ENCODE peak calls at places on chromosomes 2 and 18, in ten cellular contexts. M is Right ventricle myocardium superior, U is germinal center, K is fibroblast of the aortic adventitia, L is NCI-H1105, W is NCI-H1436, T is GM20000, H is 8988T, P is mesothelial cell of epicardium, R is foreskin fibroblast. C is an unnamed sample.

GRCh38 chr18:26471027-26471426 is 77.3 kb downstream of the KCTD1 start:
- DNase-seq in M (no peak), U (no peak), K (no peak), L (no peak), W (no peak), T (no peak), H (no peak), P (no peak), R (no peak), C (no peak)

GRCh38 chr2:117938611-117939010 is 75.3 kb downstream of the CCDC93 start:
- DNase-seq in M (no peak), U (no peak), K (no peak), L (no peak), W (no peak), T (no peak), H (no peak), P (no peak), R (no peak), C (no peak)

GRCh38 chr2:77712601-77713000 is 190.4 kb upstream of the LRRTM4 start:
- DNase-seq in M (no peak), U (no peak), K (no peak), L (no peak), W (no peak), T (no peak), H (no peak), P (no peak), R (no peak), C (no peak)

GRCh38 chr2:84556190-84556589 is 39.9 kb downstream of the DNAH6 start:
- DNase-seq in M (no peak), U (no peak), K (no peak), L (no peak), W (no peak), T (no peak), H (no peak), P (no peak), R (no peak), C (no peak)

GRCh38 chr2:233999182-233999581 is 51.3 kb upstream of the SPP2 start:
- DNase-seq in M (no peak), U (no peak), K (no peak), L (no peak), W (no peak), T (no peak), H (no peak), P (no peak), R (no peak), C (no peak)

GRCh38 chr18:28175930-28176673 is 828 bp downstream of the CDH2 start:
- DNase-seq in M (peak), U (no peak), K (peak), L (peak), W (no peak), T (peak), H (peak), P (peak), R (no peak), C (peak)

GRCh38 chr2:79723830-79724229 is 211.0 kb downstream of the CTNNA2 start:
- DNase-seq in M (no peak), U (no peak), K (peak), L (no peak), W (no peak), T (no peak), H (no peak), P (no peak), R (peak), C (no peak)

GRCh38 chr2:219175928-219176817 is 552 bp downstream of the CNPPD1 start:
- DNase-seq in M (peak), U (peak), K (peak), L (peak), W (no peak), T (peak), H (peak), P (no peak), R (no peak), C (peak)

GRCh38 chr18:22930089-22930713 is 2.9 kb upstream of the RBBP8 start:
- DNase-seq in M (peak), U (peak), K (peak), L (peak), W (peak), T (peak), H (peak), P (peak), R (peak), C (peak)

GRCh38 chr18:35578481-35578880 is 3.1 kb upstream of the GALNT1 start:
- DNase-seq in M (no peak), U (no peak), K (peak), L (no peak), W (no peak), T (no peak), H (no peak), P (no peak), R (no peak), C (no peak)

GRCh38 chr2:99598435-99598834 is 108.6 kb upstream of the REV1 start:
- DNase-seq in M (no peak), U (no peak), K (no peak), L (no peak), W (no peak), T (no peak), H (no peak), P (no peak), R (no peak), C (no peak)

GRCh38 chr2:45759310-45759851 is 107.9 kb downstream of the PRKCE start:
- DNase-seq in M (no peak), U (no peak), K (peak), L (no peak), W (no peak), T (no peak), H (no peak), P (no peak), R (no peak), C (no peak)

GRCh38 chr2:196233033-196233807 is 61.8 kb upstream of the STK17B start:
- DNase-seq in M (peak), U (no peak), K (peak), L (no peak), W (no peak), T (no peak), H (no peak), P (no peak), R (peak), C (no peak)

GRCh38 chr2:158004131-158004530 is 97.5 kb upstream of the UPP2 start:
- DNase-seq in M (no peak), U (no peak), K (no peak), L (no peak), W (no peak), T (no peak), H (no peak), P (no peak), R (peak), C (no peak)

GRCh38 chr18:28411806-28412205 is 234.9 kb upstream of the CDH2 start:
- DNase-seq in M (peak), U (no peak), K (peak), L (no peak), W (no peak), T (no peak), H (no peak), P (no peak), R (peak), C (peak)

GRCh38 chr2:173232956-173233744 is 121.5 kb upstream of the CDCA7 start:
- DNase-seq in M (no peak), U (no peak), K (peak), L (no peak), W (no peak), T (no peak), H (no peak), P (no peak), R (peak), C (no peak)

GRCh38 chr2:162217596-162217995 is 25.6 kb downstream of the FAP start:
- DNase-seq in M (no peak), U (no peak), K (peak), L (no peak), W (no peak), T (no peak), H (no peak), P (no peak), R (peak), C (no peak)

GRCh38 chr2:154875999-154876398 is 177.5 kb downstream of the KCNJ3 start:
- DNase-seq in M (no peak), U (no peak), K (no peak), L (no peak), W (no peak), T (no peak), H (no peak), P (no peak), R (no peak), C (no peak)

GRCh38 chr2:86617153-86617552 is 6.5 kb downstream of the RNF103 start:
- DNase-seq in M (no peak), U (peak), K (no peak), L (no peak), W (no peak), T (peak), H (no peak), P (no peak), R (no peak), C (no peak)

GRCh38 chr18:36139251-36139650 is 9.6 kb downstream of the ELP2 start:
- DNase-seq in M (no peak), U (no peak), K (no peak), L (no peak), W (no peak), T (no peak), H (no peak), P (no peak), R (no peak), C (no peak)

GRCh38 chr2:102975996-102976636 is 214.3 kb downstream of the TMEM182 start:
- DNase-seq in M (no peak), U (no peak), K (peak), L (peak), W (no peak), T (peak), H (peak), P (peak), R (no peak), C (peak)

GRCh38 chr2:239368906-239369584 is 31.8 kb downstream of the HDAC4 start:
- DNase-seq in M (no peak), U (peak), K (no peak), L (no peak), W (no peak), T (no peak), H (no peak), P (peak), R (no peak), C (no peak)

GRCh38 chr2:75641587-75641986 is 5.0 kb upstream of the MRPL19 start:
- DNase-seq in M (no peak), U (no peak), K (peak), L (no peak), W (no peak), T (no peak), H (no peak), P (no peak), R (no peak), C (peak)

GRCh38 chr18:63107931-63108330 is 211.6 kb downstream of the BCL2 start:
- DNase-seq in M (no peak), U (no peak), K (no peak), L (no peak), W (no peak), T (no peak), H (no peak), P (no peak), R (no peak), C (no peak)

GRCh38 chr18:56538756-56539155 is 99.6 kb downstream of the TXNL1 start:
- DNase-seq in M (no peak), U (no peak), K (no peak), L (no peak), W (no peak), T (no peak), H (no peak), P (no peak), R (no peak), C (no peak)

GRCh38 chr18:51767293-51767692 is 569.8 kb upstream of the MEX3C start:
- DNase-seq in M (no peak), U (no peak), K (no peak), L (no peak), W (no peak), T (peak), H (no peak), P (no peak), R (no peak), C (no peak)

GRCh38 chr2:36663851-36664715 is 32.4 kb upstream of the VIT start:
- DNase-seq in M (no peak), U (peak), K (peak), L (peak), W (peak), T (peak), H (no peak), P (no peak), R (peak), C (no peak)

GRCh38 chr2:127594116-127594591 is 51.8 kb upstream of the GPR17 start:
- DNase-seq in M (no peak), U (no peak), K (no peak), L (no peak), W (no peak), T (no peak), H (no peak), P (no peak), R (no peak), C (no peak)

GRCh38 chr2:224666951-224667553 is 49.1 kb downstream of the CCDC195 start:
- DNase-seq in M (no peak), U (peak), K (no peak), L (no peak), W (peak), T (peak), H (no peak), P (no peak), R (no peak), C (no peak)

GRCh38 chr18:49899647-49900330 is 86.5 kb upstream of the ACAA2 start:
- DNase-seq in M (no peak), U (no peak), K (no peak), L (peak), W (no peak), T (no peak), H (no peak), P (no peak), R (no peak), C (no peak)

GRCh38 chr2:140759431-140760156 is 1371.2 kb downstream of the LRP1B start:
- DNase-seq in M (no peak), U (no peak), K (no peak), L (no peak), W (no peak), T (no peak), H (no peak), P (no peak), R (no peak), C (no peak)

GRCh38 chr2:148674063-148675020 is 29.8 kb downstream of the EPC2 start:
- DNase-seq in M (no peak), U (peak), K (no peak), L (peak), W (peak), T (peak), H (peak), P (no peak), R (no peak), C (no peak)